ENCODE peak calls at places on chromosomes 16 and 17, in four cellular contexts. F is hepatocyte, Y is neural progenitor cell, J is fibroblast of lung. H is an unnamed sample. For H3K4me1, the result is how much of the 10 kb centered on the place peaks cover.

GRCh38 chr16:23249830-23250229 is 52.3 kb upstream of the SCNN1B start:
- DNase-seq in F (no peak), Y (no peak), J (no peak), H (no peak)

GRCh38 chr17:28572294-28573099 is 1.2 kb upstream of the PIGS start:
- DNase-seq in F (no peak), Y (no peak), J (no peak), H (no peak)

GRCh38 chr16:52469775-52470174 is 77.2 kb downstream of the TOX3 start:
- DNase-seq in F (peak), Y (no peak), J (no peak), H (no peak)

GRCh38 chr16:86452451-86452850 is 57.9 kb upstream of the FOXF1 start:
- DNase-seq in F (no peak), Y (no peak), J (peak), H (no peak)

GRCh38 chr17:63830904-63831491 is 3.5 kb upstream of the FTSJ3 start:
- DNase-seq in F (no peak), Y (no peak), J (no peak), H (no peak)

GRCh38 chr17:31320231-31320630 is 1.2 kb downstream of the EVI2A start:
- DNase-seq in F (no peak), Y (no peak), J (no peak), H (no peak)

GRCh38 chr16:25108054-25108453 is 3.5 kb upstream of the LCMT1 start:
- DNase-seq in F (no peak), Y (no peak), J (no peak), H (peak)

GRCh38 chr17:6479626-6480324 is 35.5 kb downstream of the PIMREG start:
- DNase-seq in F (no peak), Y (peak), J (no peak), H (peak)

GRCh38 chr16:74083582-74083981 is 213.0 kb upstream of the PSMD7 start:
- DNase-seq in F (no peak), Y (no peak), J (no peak), H (no peak)

GRCh38 chr16:71840052-71840451 is 5.7 kb upstream of the ATXN1L start:
- DNase-seq in F (no peak), Y (no peak), J (no peak), H (no peak)

GRCh38 chr16:26963109-26963508 is 103.6 kb upstream of the C16orf82 start:
- DNase-seq in F (peak), Y (peak), J (peak), H (peak)

GRCh38 chr16:7493133-7493532 is 160.5 kb downstream of the RBFOX1 start:
- DNase-seq in F (no peak), Y (no peak), J (no peak), H (no peak)

GRCh38 chr17:55433629-55434422 is 12.2 kb upstream of the MMD start:
- DNase-seq in F (peak), Y (no peak), J (peak), H (no peak)

GRCh38 chr16:70302745-70303144 is 3.8 kb downstream of the DDX19B start:
- DNase-seq in F (no peak), Y (no peak), J (no peak), H (no peak)

GRCh38 chr17:83067718-83068261 is 11.6 kb upstream of the METRNL start:
- DNase-seq in F (no peak), Y (peak), J (peak), H (peak)

GRCh38 chr16:54277845-54278703 is 8.5 kb downstream of the IRX3 start:
- DNase-seq in F (no peak), Y (peak), J (no peak), H (no peak)

GRCh38 chr17:61389670-61390478 is 9.8 kb upstream of the TBX2 start:
- DNase-seq in F (peak), Y (peak), J (peak), H (peak)

GRCh38 chr17:46773676-46774075 is 44.8 kb downstream of the WNT3 start:
- DNase-seq in F (no peak), Y (no peak), J (no peak), H (no peak)

GRCh38 chr17:77279448-77280303 is 138.9 kb downstream of the SEC14L1 start:
- DNase-seq in F (peak), Y (peak), J (peak), H (no peak)
- TF ChIP-seq EZH2 in F (no peak), Y (no peak), J (no peak), H (no peak)

GRCh38 chr16:967546-968295 is 3.1 kb downstream of the LMF1 start:
- DNase-seq in F (no peak), Y (no peak), J (no peak), H (no peak)

GRCh38 chr16:966505-966904 is 4.3 kb downstream of the LMF1 start:
- DNase-seq in F (no peak), Y (no peak), J (no peak), H (no peak)

GRCh38 chr16:966035-966434 is 4.7 kb downstream of the LMF1 start:
- DNase-seq in F (no peak), Y (no peak), J (no peak), H (no peak)

GRCh38 chr16:968620-969019 is 2.2 kb downstream of the LMF1 start:
- DNase-seq in F (no peak), Y (peak), J (no peak), H (no peak)

GRCh38 chr16:967077-967541 is 3.7 kb downstream of the LMF1 start:
- DNase-seq in F (no peak), Y (no peak), J (no peak), H (no peak)
- H3K4me1 ChIP-seq in F (under half), Y (under half), J (under half), H (under half)

GRCh38 chr17:7854078-7854777 is 638 bp upstream of the TMEM88 start:
- DNase-seq in F (peak), Y (peak), J (no peak), H (no peak)
- H3K4me3 ChIP-seq in F (no peak), Y (peak), J (no peak), H (no peak)

GRCh38 chr16:51154271-51155171 is 3.5 kb upstream of the SALL1 start:
- DNase-seq in F (peak), Y (peak), J (no peak), H (no peak)

GRCh38 chr16:51151951-51152663 is 1.0 kb upstream of the SALL1 start:
- DNase-seq in F (peak), Y (peak), J (peak), H (peak)

GRCh38 chr16:51155199-51155607 is 4.1 kb upstream of the SALL1 start:
- DNase-seq in F (no peak), Y (peak), J (no peak), H (peak)

GRCh38 chr16:51152691-51153261 is 1.7 kb upstream of the SALL1 start:
- DNase-seq in F (no peak), Y (no peak), J (peak), H (peak)

GRCh38 chr16:51153275-51153991 is 2.4 kb upstream of the SALL1 start:
- DNase-seq in F (no peak), Y (peak), J (peak), H (no peak)
- TF ChIP-seq EZH2 in F (peak), Y (peak), J (peak), H (no peak)

GRCh38 chr17:1365445-1366039 is 34.5 kb downstream of the YWHAE start:
- DNase-seq in F (peak), Y (peak), J (peak), H (peak)

GRCh38 chr17:1368588-1368987 is 31.4 kb downstream of the YWHAE start:
- DNase-seq in F (no peak), Y (no peak), J (no peak), H (no peak)

GRCh38 chr17:1362964-1363363 is 37.1 kb downstream of the YWHAE start:
- DNase-seq in F (no peak), Y (no peak), J (peak), H (no peak)

GRCh38 chr17:1366234-1366633 is 33.8 kb downstream of the YWHAE start:
- DNase-seq in F (no peak), Y (no peak), J (no peak), H (no peak)

DNA sequence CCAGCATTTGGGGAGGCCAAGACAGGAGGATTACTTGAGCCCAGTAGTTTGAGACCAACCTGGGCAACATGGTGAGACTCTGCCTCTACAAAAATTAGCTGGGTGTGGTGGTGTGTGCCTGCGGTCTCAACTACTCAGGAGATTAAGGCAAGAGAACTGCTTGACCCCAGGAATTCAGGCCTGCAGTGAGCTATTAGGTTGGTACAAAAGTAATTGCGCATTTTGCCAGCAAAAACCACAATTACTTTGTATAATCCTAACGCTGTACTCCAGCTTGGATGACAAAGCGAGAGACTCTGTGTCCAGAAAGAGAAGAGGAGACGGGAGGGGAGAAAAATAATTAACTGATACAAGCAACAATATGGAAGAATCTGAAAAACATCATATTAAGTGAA is 32.7 kb downstream of the YWHAE start:
- DNase-seq in F (no peak), Y (peak), J (no peak), H (no peak)
- H3K4me1 ChIP-seq in F (under half), Y (under half), J (under half), H (under half)

GRCh38 chr16:56192971-56193936 is 2.0 kb downstream of the GNAO1 start:
- DNase-seq in F (no peak), Y (peak), J (no peak), H (no peak)
- H3K4me3 ChIP-seq in F (no peak), Y (no peak), J (no peak), H (no peak)

GRCh38 chr17:66302761-66303626 is 581 bp downstream of the PRKCA start:
- DNase-seq in F (peak), Y (peak), J (peak), H (peak)
- TF ChIP-seq EZH2 in F (no peak), Y (peak), J (no peak), H (no peak)

H was measured in A673.